ENCODE peak calls at places on chromosomes 6 and 20, in five cellular contexts. Q is vagina, T is prostate gland, D is GM23338, O is sigmoid colon. G is an unnamed sample.
A peak's percentile ranks its signal among the peaks of the same experiment; 100 is the strongest.

GRCh38 chr6:115016593-115016992 is 673.8 kb upstream of the HS3ST5 start:
- DNase-seq in Q (no peak), T (no peak), D (no peak), O (no peak), G (no peak)

GRCh38 chr6:83908813-83909212 is 49.3 kb downstream of the CYB5R4 start:
- DNase-seq in Q (no peak), T (no peak), D (no peak), O (no peak), G (no peak)

GRCh38 chr6:54493138-54493537 is 184.9 kb downstream of the TINAG start:
- DNase-seq in Q (no peak), T (no peak), D (no peak), O (no peak), G (no peak)

GRCh38 chr6:70164556-70164955 is 138.3 kb downstream of the COL9A1 start:
- DNase-seq in Q (no peak), T (no peak), D (no peak), O (no peak), G (no peak)

GRCh38 chr6:37381579-37381978 is 27.8 kb downstream of the RNF8 start:
- DNase-seq in Q (no peak), T (no peak), D (peak; percentile 91), O (no peak), G (no peak)

GRCh38 chr20:35886537-35886936 is 67.8 kb downstream of the SCAND1 start:
- DNase-seq in Q (no peak), T (no peak), D (no peak), O (no peak), G (no peak)

GRCh38 chr6:75230484-75231325 is 12.9 kb downstream of the COX7A2 start:
- DNase-seq in Q (no peak), T (no peak), D (peak; percentile 86), O (no peak), G (no peak)

GRCh38 chr6:132130530-132131298 is 179.5 kb upstream of the CCN2 start:
- DNase-seq in Q (no peak), T (peak; percentile 8), D (no peak), O (peak; percentile 71), G (peak; percentile 69)

GRCh38 chr20:63624486-63624885 is 2.4 kb downstream of the GMEB2 start:
- DNase-seq in Q (no peak), T (no peak), D (peak; percentile 53), O (no peak), G (peak; percentile 63)

GRCh38 chr6:71621918-71622519 is 264.3 kb upstream of the RIMS1 start:
- DNase-seq in Q (no peak), T (no peak), D (peak; percentile 58), O (no peak), G (no peak)

GRCh38 chr6:154509421-154510143 is 903 bp downstream of the CNKSR3 start:
- DNase-seq in Q (no peak), T (peak; percentile 25), D (peak; percentile 52), O (peak; percentile 79), G (peak; percentile 70)

DNA sequence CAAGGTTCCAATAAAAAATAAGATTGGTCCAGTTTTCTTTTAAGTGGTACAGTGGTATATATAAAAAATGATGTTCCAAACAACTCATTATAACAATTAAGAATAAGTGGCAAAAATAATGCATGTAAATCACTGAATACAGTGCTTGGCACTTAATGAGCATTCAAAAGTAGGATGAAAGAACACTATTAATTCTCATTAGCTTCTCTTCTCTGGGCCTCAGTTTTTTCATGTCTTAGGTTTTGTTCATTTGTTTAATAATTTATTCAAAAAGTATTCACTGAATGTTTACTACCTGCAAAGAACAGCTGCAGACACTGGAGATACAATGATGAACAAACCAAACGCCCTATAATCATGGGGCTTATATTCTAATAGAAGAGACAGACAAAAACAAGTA is 21.1 kb downstream of the BCL2L1 start:
- DNase-seq in Q (no peak), T (no peak), D (no peak), O (no peak), G (no peak)
- H3K36me3 ChIP-seq in Q (no peaks in the 10 kb centered on the region), T (no peaks in the 10 kb centered on the region), D (no peaks in the 10 kb centered on the region), O (peaks cover 11% of the 10 kb centered on the region), G (no peaks in the 10 kb centered on the region)

GRCh38 chr6:30880563-30881252 is 3.6 kb upstream of the DDR1 start:
- DNase-seq in Q (no peak), T (no peak), D (peak; percentile 93), O (no peak), G (no peak)
- TF ChIP-seq POLR2AphosphoS5 in Q (no peak), T (no peak), D (peak; percentile 60), O (no peak), G (no peak)

GRCh38 chr6:35919085-35919826 is 1.6 kb downstream of the SRPK1 start:
- DNase-seq in Q (no peak), T (no peak), D (peak; percentile 52), O (no peak), G (no peak)

GRCh38 chr6:35911871-35912653 is 8.8 kb downstream of the SRPK1 start:
- DNase-seq in Q (no peak), T (no peak), D (no peak), O (no peak), G (no peak)

GRCh38 chr6:35919827-35920751 is 809 bp downstream of the SRPK1 start:
- DNase-seq in Q (no peak), T (peak; percentile 42), D (peak; percentile 58), O (peak; percentile 65), G (peak; percentile 82)

GRCh38 chr6:35920793-35921732 is at the start of gene SRPK1:
- DNase-seq in Q (no peak), T (peak; percentile 84), D (peak; percentile 92), O (peak; percentile 93), G (peak; percentile 97)

GRCh38 chr6:35916056-35916455 is 4.8 kb downstream of the SRPK1 start:
- DNase-seq in Q (no peak), T (no peak), D (no peak), O (no peak), G (no peak)
- H3K36me3 ChIP-seq in Q (no peaks in the 10 kb centered on the region), T (peaks cover 3% of the 10 kb centered on the region), D (peaks cover 22% of the 10 kb centered on the region), O (no peaks in the 10 kb centered on the region), G (peaks cover 22% of the 10 kb centered on the region)

GRCh38 chr6:34338377-34338776 is 54.1 kb downstream of the NUDT3 start:
- DNase-seq in Q (no peak), T (no peak), D (no peak), O (no peak), G (no peak)
- TF ChIP-seq POLR2AphosphoS5 in Q (no peak), T (no peak), D (no peak), O (no peak), G (no peak)

GRCh38 chr6:7604506-7604905 is 14.5 kb downstream of the SNRNP48 start:
- DNase-seq in Q (no peak), T (no peak), D (no peak), O (no peak), G (no peak)
- H3K36me3 ChIP-seq in Q (peaks cover 3% of the 10 kb centered on the region), T (no peaks in the 10 kb centered on the region), D (peaks cover 76% of the 10 kb centered on the region), O (peaks cover 46% of the 10 kb centered on the region), G (peaks cover 100% of the 10 kb centered on the region)

DNA sequence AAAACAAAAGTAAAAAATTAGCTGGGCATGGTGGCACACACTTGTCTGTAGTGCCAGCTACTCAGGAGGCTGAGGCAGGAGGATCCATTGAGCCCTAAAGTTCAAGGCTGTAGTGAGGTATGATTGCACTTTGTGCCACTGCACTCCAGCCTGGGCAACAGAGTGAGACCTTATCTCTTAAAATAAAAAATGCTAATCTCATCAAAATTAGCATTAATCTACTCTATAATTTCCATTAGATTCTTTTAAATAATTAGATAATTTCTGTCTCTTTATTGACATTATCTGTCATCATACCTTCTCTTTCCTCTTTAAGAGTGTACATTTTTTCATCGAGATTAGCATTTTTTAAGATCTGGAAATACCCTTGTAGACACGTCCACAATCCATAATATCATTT is 48.0 kb downstream of the PHACTR3 start:
- DNase-seq in Q (no peak), T (no peak), D (no peak), O (no peak), G (no peak)
- TF ChIP-seq POLR2AphosphoS5 in Q (no peak), T (no peak), D (no peak), O (no peak), G (no peak)